ENCODE peak calls at places on chromosome 14, in five cellular contexts. H is HFFc6, F is astrocyte, K is mucosa of descending colon, J is upper lobe of right lung. S is an unnamed sample.

GRCh38 chr14:31265701-31266398 is 58.3 kb upstream of the HECTD1 start:
- DNase-seq in H (no peak), F (peak; percentile 51), K (no peak), J (no peak), S (no peak)

GRCh38 chr14:69237142-69237541 is 22.8 kb upstream of the GALNT16 start:
- DNase-seq in H (no peak), F (no peak), K (no peak), J (no peak), S (no peak)

GRCh38 chr14:75650253-75651058 is 10.2 kb downstream of the ERG28 start:
- DNase-seq in H (no peak), F (no peak), K (no peak), J (no peak), S (no peak)

GRCh38 chr14:58298880-58299664 is 717 bp downstream of the ARID4A start:
- DNase-seq in H (no peak), F (no peak), K (peak; percentile 44), J (peak; percentile 74), S (peak; percentile 44)

GRCh38 chr14:55301722-55302121 is 30.5 kb downstream of the FBXO34 start:
- DNase-seq in H (peak; percentile 60), F (peak; percentile 63), K (no peak), J (no peak), S (no peak)

GRCh38 chr14:55136868-55137785 is 8.1 kb downstream of the LGALS3 start:
- DNase-seq in H (no peak), F (peak; percentile 87), K (peak; percentile 59), J (no peak), S (no peak)

GRCh38 chr14:44657688-44658388 is 150.8 kb upstream of the FSCB start:
- DNase-seq in H (no peak), F (peak; percentile 3), K (no peak), J (no peak), S (no peak)

GRCh38 chr14:95460647-95461478 is 55.6 kb downstream of the SYNE3 start:
- DNase-seq in H (peak; percentile 63), F (peak; percentile 70), K (no peak), J (no peak), S (no peak)

GRCh38 chr14:21675566-21675965 is 1.9 kb upstream of the OR4E1 start:
- DNase-seq in H (no peak), F (no peak), K (no peak), J (no peak), S (no peak)

GRCh38 chr14:74906923-74907620 is 16.0 kb downstream of the RPS6KL1 start:
- DNase-seq in H (no peak), F (no peak), K (peak; percentile 46), J (no peak), S (no peak)

GRCh38 chr14:21711360-21711961 is 37.8 kb upstream of the OR4E1 start:
- DNase-seq in H (peak; percentile 22), F (peak; percentile 18), K (peak; percentile 65), J (no peak), S (no peak)

GRCh38 chr14:61512508-61512907 is 182.8 kb upstream of the HIF1A start:
- DNase-seq in H (no peak), F (peak; percentile 89), K (no peak), J (no peak), S (no peak)

GRCh38 chr14:90632868-90633267 is 183.4 kb downstream of the TTC7B start:
- DNase-seq in H (no peak), F (peak; percentile 40), K (no peak), J (no peak), S (no peak)

GRCh38 chr14:89902876-89903275 is 51.7 kb downstream of the EFCAB11 start:
- DNase-seq in H (no peak), F (no peak), K (no peak), J (no peak), S (no peak)

GRCh38 chr14:103045387-103045869 is 11.9 kb downstream of the CDC42BPB start:
- DNase-seq in H (no peak), F (no peak), K (no peak), J (no peak), S (no peak)

GRCh38 chr14:54132485-54132884 is 175.9 kb upstream of the BMP4 start:
- DNase-seq in H (no peak), F (no peak), K (no peak), J (no peak), S (no peak)

GRCh38 chr14:32702571-32702970 is 236.1 kb upstream of the NPAS3 start:
- DNase-seq in H (no peak), F (peak; percentile 59), K (no peak), J (no peak), S (no peak)

GRCh38 chr14:92160619-92161018 is 38.9 kb downstream of the CPSF2 start:
- DNase-seq in H (peak; percentile 12), F (peak; percentile 49), K (no peak), J (no peak), S (no peak)

GRCh38 chr14:29168149-29168548 is 401.6 kb downstream of the FOXG1 start:
- DNase-seq in H (no peak), F (no peak), K (no peak), J (no peak), S (no peak)

GRCh38 chr14:53391156-53391555 is 238.0 kb upstream of the DDHD1 start:
- DNase-seq in H (peak; percentile 60), F (peak; percentile 88), K (no peak), J (no peak), S (no peak)

GRCh38 chr14:38210168-38210567 is 2.5 kb downstream of the SSTR1 start:
- DNase-seq in H (peak; percentile 94), F (no peak), K (peak; percentile 5), J (no peak), S (no peak)

GRCh38 chr14:21098892-21099595 is 589 bp upstream of the ZNF219 start:
- DNase-seq in H (no peak), F (no peak), K (no peak), J (no peak), S (no peak)

GRCh38 chr14:24674204-24674970 is 40.4 kb upstream of the GZMB start:
- DNase-seq in H (no peak), F (no peak), K (peak; percentile 34), J (no peak), S (no peak)

GRCh38 chr14:101577221-101577909 is 16.1 kb downstream of the DIO3 start:
- DNase-seq in H (no peak), F (no peak), K (no peak), J (no peak), S (no peak)

GRCh38 chr14:60094306-60094897 is 2.7 kb downstream of the PCNX4 start:
- DNase-seq in H (peak; percentile 56), F (peak; percentile 84), K (no peak), J (no peak), S (no peak)

GRCh38 chr14:64196668-64197411 is 97.3 kb downstream of the ESR2 start:
- DNase-seq in H (peak; percentile 7), F (peak; percentile 58), K (peak; percentile 30), J (peak; percentile 90), S (no peak)

GRCh38 chr14:103889313-103890051 is 38.8 kb upstream of the TDRD9 start:
- DNase-seq in H (no peak), F (peak; percentile 16), K (peak; percentile 79), J (peak; percentile 80), S (no peak)

GRCh38 chr14:33958616-33959226 is 7.8 kb upstream of the EGLN3 start:
- DNase-seq in H (no peak), F (no peak), K (no peak), J (no peak), S (no peak)

GRCh38 chr14:92040431-92041040 is 677 bp upstream of the TRIP11 start:
- DNase-seq in H (peak; percentile 8), F (peak; percentile 45), K (peak; percentile 56), J (no peak), S (peak; percentile 21)

GRCh38 chr14:95156765-95157194 is 549 bp downstream of the DICER1 start:
- DNase-seq in H (no peak), F (peak; percentile 22), K (peak; percentile 44), J (peak; percentile 83), S (peak; percentile 38)

GRCh38 chr14:85415015-85415712 is 114.8 kb upstream of the FLRT2 start:
- DNase-seq in H (peak; percentile 94), F (peak; percentile 94), K (peak; percentile 19), J (no peak), S (no peak)

GRCh38 chr14:72053662-72054061 is 121.4 kb downstream of the RGS6 start:
- DNase-seq in H (no peak), F (no peak), K (no peak), J (no peak), S (no peak)

GRCh38 chr14:54673193-54674121 is 106.5 kb downstream of the SAMD4A start:
- DNase-seq in H (no peak), F (no peak), K (no peak), J (no peak), S (no peak)

GRCh38 chr14:74610866-74611671 is 968 bp downstream of the LTBP2 start:
- DNase-seq in H (no peak), F (no peak), K (no peak), J (no peak), S (no peak)